ENCODE peak calls at places on chromosomes 4 and X, in four cellular contexts. One of them, this sample, is unnamed.

GRCh38 chrX:104113237-104113965 is 1.1 kb downstream of the ZCCHC18 start:
- DNase-seq in psoas muscle: peak; percentile 33
- DNase-seq in sigmoid colon: peak; percentile 69
- DNase-seq in neuronal stem cell: peak; percentile 37
- DNase-seq in this sample: peak; percentile 52

GRCh38 chrX:147550217-147550616 is 361.5 kb upstream of the FMR1 start:
- DNase-seq in psoas muscle: no peak
- DNase-seq in sigmoid colon: no peak
- DNase-seq in neuronal stem cell: peak; percentile 14
- DNase-seq in this sample: no peak

GRCh38 chrX:7515681-7516413 is 327.1 kb upstream of the VCX start:
- DNase-seq in psoas muscle: no peak
- DNase-seq in sigmoid colon: no peak
- DNase-seq in neuronal stem cell: no peak
- DNase-seq in this sample: no peak

GRCh38 chr4:793941-794621 is 31.8 kb downstream of the CPLX1 start:
- DNase-seq in psoas muscle: no peak
- DNase-seq in sigmoid colon: no peak
- DNase-seq in neuronal stem cell: no peak
- DNase-seq in this sample: no peak

GRCh38 chrX:102720237-102721168 is at the start of gene GPRASP3:
- DNase-seq in psoas muscle: peak; percentile 72
- DNase-seq in sigmoid colon: peak; percentile 90
- DNase-seq in neuronal stem cell: peak; percentile 24
- DNase-seq in this sample: peak; percentile 76

GRCh38 chrX:109672239-109672638 is 47.3 kb upstream of the KCNE5 start:
- DNase-seq in psoas muscle: no peak
- DNase-seq in sigmoid colon: no peak
- DNase-seq in neuronal stem cell: no peak
- DNase-seq in this sample: no peak

GRCh38 chrX:66498672-66499296 is 140.1 kb downstream of the EDA2R start:
- DNase-seq in psoas muscle: no peak
- DNase-seq in sigmoid colon: no peak
- DNase-seq in neuronal stem cell: no peak
- DNase-seq in this sample: no peak

GRCh38 chr4:24476209-24476781 is 108.1 kb downstream of the DHX15 start:
- DNase-seq in psoas muscle: no peak
- DNase-seq in sigmoid colon: no peak
- DNase-seq in neuronal stem cell: no peak
- DNase-seq in this sample: peak; percentile 6

GRCh38 chrX:136260801-136261200 is 9.6 kb upstream of the MAP7D3 start:
- DNase-seq in psoas muscle: no peak
- DNase-seq in sigmoid colon: no peak
- DNase-seq in neuronal stem cell: no peak
- DNase-seq in this sample: no peak

GRCh38 chr4:3338321-3338838 is 45.6 kb downstream of the RGS12 start:
- DNase-seq in psoas muscle: no peak
- DNase-seq in sigmoid colon: no peak
- DNase-seq in neuronal stem cell: no peak
- DNase-seq in this sample: no peak

GRCh38 chr4:88341227-88342192 is 37.1 kb upstream of the HERC6 start:
- DNase-seq in psoas muscle: no peak
- DNase-seq in sigmoid colon: peak; percentile 74
- DNase-seq in neuronal stem cell: no peak
- DNase-seq in this sample: no peak

GRCh38 chrX:152072236-152072635 is 66.1 kb downstream of the MAGEA10 start:
- DNase-seq in psoas muscle: no peak
- DNase-seq in sigmoid colon: no peak
- DNase-seq in neuronal stem cell: no peak
- DNase-seq in this sample: no peak

GRCh38 chrX:45598841-45599240 is 398.2 kb upstream of the DIPK2B start:
- DNase-seq in psoas muscle: no peak
- DNase-seq in sigmoid colon: no peak
- DNase-seq in neuronal stem cell: no peak
- DNase-seq in this sample: no peak

GRCh38 chr4:25949166-25949748 is 35.2 kb downstream of the SMIM20 start:
- DNase-seq in psoas muscle: no peak
- DNase-seq in sigmoid colon: no peak
- DNase-seq in neuronal stem cell: peak; percentile 36
- DNase-seq in this sample: peak; percentile 61

GRCh38 chr4:165010487-165010886 is 21.3 kb upstream of the TRIM60 start:
- DNase-seq in psoas muscle: no peak
- DNase-seq in sigmoid colon: no peak
- DNase-seq in neuronal stem cell: no peak
- DNase-seq in this sample: no peak

GRCh38 chrX:39427492-39428289 is 626.4 kb downstream of the MID1IP1 start:
- DNase-seq in psoas muscle: no peak
- DNase-seq in sigmoid colon: no peak
- DNase-seq in neuronal stem cell: no peak
- DNase-seq in this sample: no peak

GRCh38 chr4:55553442-55553841 is 6.7 kb upstream of the CLOCK start:
- DNase-seq in psoas muscle: peak; percentile 22
- DNase-seq in sigmoid colon: peak; percentile 81
- DNase-seq in neuronal stem cell: no peak
- DNase-seq in this sample: peak; percentile 63

GRCh38 chrX:32483534-32484136 is 727.7 kb downstream of the DMD start:
- DNase-seq in psoas muscle: no peak
- DNase-seq in sigmoid colon: no peak
- DNase-seq in neuronal stem cell: no peak
- DNase-seq in this sample: no peak

GRCh38 chrX:40952855-40953254 is 132.4 kb upstream of the USP9X start:
- DNase-seq in psoas muscle: no peak
- DNase-seq in sigmoid colon: no peak
- DNase-seq in neuronal stem cell: no peak
- DNase-seq in this sample: peak; percentile 69

GRCh38 chrX:45596190-45596808 is 395.6 kb upstream of the DIPK2B start:
- DNase-seq in psoas muscle: no peak
- DNase-seq in sigmoid colon: no peak
- DNase-seq in neuronal stem cell: no peak
- DNase-seq in this sample: peak; percentile 1

GRCh38 chr4:88605744-88606143 is 13.5 kb downstream of the HERC3 start:
- DNase-seq in psoas muscle: no peak
- DNase-seq in sigmoid colon: no peak
- DNase-seq in neuronal stem cell: no peak
- DNase-seq in this sample: peak; percentile 13

GRCh38 chrX:24198101-24198500 is 48.6 kb downstream of the ZFX start:
- DNase-seq in psoas muscle: no peak
- DNase-seq in sigmoid colon: no peak
- DNase-seq in neuronal stem cell: no peak
- DNase-seq in this sample: no peak

GRCh38 chr4:4969298-4969697 is 50.0 kb downstream of the CYTL1 start:
- DNase-seq in psoas muscle: peak; percentile 78
- DNase-seq in sigmoid colon: peak; percentile 83
- DNase-seq in neuronal stem cell: no peak
- DNase-seq in this sample: peak; percentile 41

GRCh38 chrX:123738378-123738955 is 5.6 kb upstream of the THOC2 start:
- DNase-seq in psoas muscle: no peak
- DNase-seq in sigmoid colon: no peak
- DNase-seq in neuronal stem cell: no peak
- DNase-seq in this sample: no peak

GRCh38 chrX:31228415-31228832 is 156.6 kb upstream of the FTHL17 start:
- DNase-seq in psoas muscle: no peak
- DNase-seq in sigmoid colon: peak; percentile 66
- DNase-seq in neuronal stem cell: no peak
- DNase-seq in this sample: no peak

GRCh38 chr4:52780627-52781354 is 29.6 kb upstream of the ERVMER34-1 start:
- DNase-seq in psoas muscle: no peak
- DNase-seq in sigmoid colon: no peak
- DNase-seq in neuronal stem cell: no peak
- DNase-seq in this sample: no peak

GRCh38 chrX:153828308-153828707 is 2.0 kb downstream of the PDZD4 start:
- DNase-seq in psoas muscle: no peak
- DNase-seq in sigmoid colon: peak; percentile 50
- DNase-seq in neuronal stem cell: no peak
- DNase-seq in this sample: no peak

GRCh38 chr4:181971411-181971810 is 271.8 kb upstream of the TENM3 start:
- DNase-seq in psoas muscle: no peak
- DNase-seq in sigmoid colon: no peak
- DNase-seq in neuronal stem cell: no peak
- DNase-seq in this sample: peak; percentile 11
- H3K27ac ChIP-seq in psoas muscle: no peak overlapping the region
- H3K27ac ChIP-seq in sigmoid colon: no peak overlapping the region
- H3K27ac ChIP-seq in neuronal stem cell: no peak overlapping the region
- H3K27ac ChIP-seq in this sample: no peak overlapping the region

DNA sequence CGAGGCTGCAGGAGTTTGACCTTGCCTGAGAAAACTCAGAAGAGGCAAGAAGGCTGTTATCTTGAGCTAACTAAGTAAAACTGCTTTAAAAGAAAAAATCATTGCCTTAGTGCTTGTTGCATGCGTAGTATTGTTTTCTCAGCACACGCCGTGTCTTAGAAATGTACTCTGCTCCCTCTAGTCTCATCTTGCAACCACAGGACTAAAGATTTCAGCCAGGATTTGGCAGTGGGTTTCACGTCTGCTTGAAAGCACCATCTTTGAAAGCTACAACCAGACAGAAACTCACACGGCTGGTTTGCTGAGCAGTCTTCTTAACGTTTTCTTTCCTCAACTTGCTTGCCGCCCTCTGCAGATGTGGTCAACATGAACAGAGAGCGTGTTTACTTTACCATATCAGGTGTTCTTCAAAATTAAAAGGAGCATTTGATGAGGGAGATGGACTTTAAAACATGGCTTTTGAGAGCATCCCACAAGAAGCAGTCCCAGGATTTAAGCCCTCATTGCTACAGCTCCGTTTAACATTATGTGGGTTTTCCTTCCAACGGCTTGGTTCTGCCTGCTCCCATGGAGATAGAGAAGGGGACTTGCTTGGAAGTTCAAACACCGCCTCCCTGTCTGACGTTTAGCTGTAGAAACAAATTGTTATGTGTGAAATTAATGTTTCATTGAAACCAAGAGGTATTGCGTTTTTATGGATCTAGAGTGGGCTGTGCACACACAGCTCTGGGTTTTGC is 3.4 kb downstream of the SORCS2 start:
- DNase-seq in psoas muscle: no peak
- DNase-seq in sigmoid colon: peak; percentile 13
- DNase-seq in neuronal stem cell: no peak
- DNase-seq in this sample: no peak
- H3K27me3 ChIP-seq in psoas muscle: peaks cover 35% of the 10 kb centered on the region
- H3K27me3 ChIP-seq in sigmoid colon: no peaks in the 10 kb centered on the region
- H3K27me3 ChIP-seq in neuronal stem cell: peaks cover 16% of the 10 kb centered on the region
- H3K27me3 ChIP-seq in this sample: peaks cover 6% of the 10 kb centered on the region

GRCh38 chr4:67634741-67635140 is 66.2 kb downstream of the UBA6 start:
- DNase-seq in psoas muscle: no peak
- DNase-seq in sigmoid colon: no peak
- DNase-seq in neuronal stem cell: no peak
- DNase-seq in this sample: no peak

GRCh38 chr4:67632492-67632891 is 68.5 kb downstream of the UBA6 start:
- DNase-seq in psoas muscle: no peak
- DNase-seq in sigmoid colon: no peak
- DNase-seq in neuronal stem cell: no peak
- DNase-seq in this sample: no peak

GRCh38 chr4:67638157-67638556 is 62.8 kb downstream of the UBA6 start:
- DNase-seq in psoas muscle: no peak
- DNase-seq in sigmoid colon: no peak
- DNase-seq in neuronal stem cell: no peak
- DNase-seq in this sample: no peak

GRCh38 chr4:67635331-67635730 is 65.6 kb downstream of the UBA6 start:
- DNase-seq in psoas muscle: no peak
- DNase-seq in sigmoid colon: no peak
- DNase-seq in neuronal stem cell: no peak
- DNase-seq in this sample: no peak
- H3K36me3 ChIP-seq in psoas muscle: peaks cover 69% of the 10 kb centered on the region
- H3K36me3 ChIP-seq in sigmoid colon: peaks cover 69% of the 10 kb centered on the region
- H3K36me3 ChIP-seq in neuronal stem cell: peaks cover 79% of the 10 kb centered on the region
- H3K36me3 ChIP-seq in this sample: peaks cover 6% of the 10 kb centered on the region

DNA sequence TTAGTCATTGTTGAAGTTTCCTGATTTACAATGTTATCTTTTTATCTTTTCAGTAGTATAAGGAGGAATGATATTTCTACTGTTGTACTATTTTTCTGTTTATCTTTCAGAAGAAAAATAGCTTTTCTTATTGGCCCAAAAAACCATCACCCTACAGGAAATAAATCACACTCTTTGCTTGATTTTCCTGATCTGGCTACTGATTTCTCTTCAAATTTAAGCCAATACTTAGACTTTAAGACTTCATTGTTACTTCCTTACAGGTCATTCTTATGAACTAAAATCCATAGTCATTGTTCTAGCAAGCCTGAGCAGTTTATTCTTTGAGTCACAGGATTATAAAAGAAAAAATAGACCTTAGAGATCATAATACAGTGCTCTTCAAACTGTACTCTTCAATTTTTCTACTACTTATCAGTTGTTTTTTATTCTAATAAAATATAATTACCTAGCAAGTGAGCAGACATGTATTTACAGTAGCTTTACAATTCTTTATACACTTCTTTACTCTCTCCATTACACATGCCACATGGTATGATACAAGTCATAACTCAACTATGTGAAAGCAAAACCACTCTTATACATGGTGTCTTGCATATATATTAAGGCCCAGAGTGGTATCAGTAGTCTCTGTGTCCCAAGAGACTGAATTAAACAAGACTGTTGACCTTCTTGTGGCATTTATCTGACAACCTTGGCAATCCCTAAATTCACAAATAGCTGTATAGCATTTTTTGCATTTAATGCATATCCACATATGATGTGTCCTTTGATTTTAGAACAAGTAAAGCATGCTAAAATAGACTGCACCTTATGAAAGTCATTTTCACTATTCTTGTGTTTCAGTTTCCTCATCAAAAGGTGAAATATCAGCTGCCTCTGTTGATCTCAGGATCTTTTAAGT is 47.9 kb downstream of the TET2 start:
- DNase-seq in psoas muscle: no peak
- DNase-seq in sigmoid colon: no peak
- DNase-seq in neuronal stem cell: no peak
- DNase-seq in this sample: no peak
- H3K27ac ChIP-seq in psoas muscle: no peak overlapping the region
- H3K27ac ChIP-seq in sigmoid colon: no peak overlapping the region
- H3K27ac ChIP-seq in neuronal stem cell: no peak overlapping the region
- H3K27ac ChIP-seq in this sample: no peak overlapping the region

GRCh38 chrX:68872171-68872570 is 43.4 kb downstream of the EFNB1 start:
- DNase-seq in psoas muscle: no peak
- DNase-seq in sigmoid colon: no peak
- DNase-seq in neuronal stem cell: no peak
- DNase-seq in this sample: peak; percentile 19

GRCh38 chrX:68868316-68868715 is 39.5 kb downstream of the EFNB1 start:
- DNase-seq in psoas muscle: no peak
- DNase-seq in sigmoid colon: no peak
- DNase-seq in neuronal stem cell: no peak
- DNase-seq in this sample: no peak

GRCh38 chrX:68867458-68868166 is 38.8 kb downstream of the EFNB1 start:
- DNase-seq in psoas muscle: no peak
- DNase-seq in sigmoid colon: no peak
- DNase-seq in neuronal stem cell: no peak
- DNase-seq in this sample: peak; percentile 59

GRCh38 chrX:68870357-68870756 is 41.5 kb downstream of the EFNB1 start:
- DNase-seq in psoas muscle: no peak
- DNase-seq in sigmoid colon: no peak
- DNase-seq in neuronal stem cell: no peak
- DNase-seq in this sample: peak; percentile 51

GRCh38 chrX:68868902-68869800 is 40.3 kb downstream of the EFNB1 start:
- DNase-seq in psoas muscle: no peak
- DNase-seq in sigmoid colon: no peak
- DNase-seq in neuronal stem cell: no peak
- DNase-seq in this sample: peak; percentile 92
- H3K27me3 ChIP-seq in psoas muscle: peaks cover 5% of the 10 kb centered on the region
- H3K27me3 ChIP-seq in sigmoid colon: no peaks in the 10 kb centered on the region
- H3K27me3 ChIP-seq in neuronal stem cell: no peaks in the 10 kb centered on the region
- H3K27me3 ChIP-seq in this sample: no peaks in the 10 kb centered on the region